ENCODE peak calls at places on chromosomes 7 and 10, in eight cellular contexts. P, W, Y, T, Z, O, L and E are unnamed samples.

GRCh38 chr10:81251457-81252115 is 623.4 kb upstream of the NRG3 start:
- DNase-seq in L (no peak), T (no peak), Y (no peak), W (no peak), P (no peak), O (no peak), Z (no peak), E (no peak)

GRCh38 chr10:110739811-110740271 is 95.7 kb downstream of the RBM20 start:
- DNase-seq in L (no peak), Y (no peak), T (no peak), W (no peak), P (no peak), Z (peak; percentile 27), O (no peak), E (no peak)

GRCh38 chr10:96840841-96841518 is 8.9 kb downstream of the LCOR start:
- DNase-seq in T (no peak), Z (peak; percentile 67), W (no peak), Y (no peak), L (no peak), P (no peak), O (no peak), E (no peak)

GRCh38 chr10:132406181-132406580 is 9.2 kb downstream of the PWWP2B start:
- DNase-seq in L (no peak), T (no peak), Y (no peak), W (no peak), Z (no peak), P (no peak), O (no peak), E (peak; percentile 41)

GRCh38 chr10:132019366-132019765 is 37.6 kb upstream of the BNIP3 start:
- DNase-seq in P (no peak), Z (no peak), O (no peak), T (no peak), W (no peak), L (no peak), Y (no peak), E (no peak)

GRCh38 chr7:135232720-135233119 is 918 bp upstream of the STRA8 start:
- DNase-seq in T (no peak), Z (no peak), Y (no peak), W (no peak), P (no peak), L (no peak), O (no peak), E (no peak)

GRCh38 chr7:30524545-30524944 is 19.9 kb upstream of the GGCT start:
- DNase-seq in L (no peak), P (no peak), Z (no peak), O (no peak), Y (no peak), T (no peak), W (no peak), E (no peak)

GRCh38 chr10:20993387-20994170 is 96.5 kb upstream of the NEBL start:
- DNase-seq in P (no peak), L (no peak), W (no peak), Z (peak; percentile 79), O (no peak), Y (no peak), T (no peak), E (no peak)

GRCh38 chr7:7709263-7709662 is 9.1 kb downstream of the RPA3 start:
- DNase-seq in O (no peak), T (no peak), Y (no peak), L (peak; percentile 33), W (no peak), Z (no peak), P (no peak), E (no peak)

GRCh38 chr10:48656241-48656921 is 28.3 kb upstream of the WDFY4 start:
- DNase-seq in Z (peak; percentile 84), O (peak; percentile 92), Y (peak; percentile 90), W (peak; percentile 88), L (peak; percentile 93), T (peak; percentile 94), P (peak; percentile 89), E (peak; percentile 96)

GRCh38 chr7:77550586-77550985 is 13.5 kb downstream of the PTPN12 start:
- DNase-seq in L (no peak), T (no peak), P (no peak), Y (no peak), Z (peak; percentile 91), W (no peak), O (no peak), E (no peak)

GRCh38 chr10:100817268-100817839 is 72.0 kb downstream of the PAX2 start:
- DNase-seq in T (no peak), P (no peak), L (peak; percentile 52), W (no peak), O (no peak), Y (no peak), Z (no peak), E (no peak)

GRCh38 chr7:1567893-1568292 is 1.9 kb downstream of the PSMG3 start:
- DNase-seq in W (no peak), T (no peak), Z (peak; percentile 98), P (no peak), Y (no peak), O (no peak), L (no peak), E (no peak)

GRCh38 chr10:30068482-30069223 is 9.3 kb upstream of the JCAD start:
- DNase-seq in Z (peak; percentile 56), Y (no peak), P (no peak), T (peak; percentile 18), O (no peak), L (no peak), W (no peak), E (no peak)

GRCh38 chr10:34290412-34291082 is 524.5 kb downstream of the PARD3 start:
- DNase-seq in T (peak; percentile 27), L (no peak), Y (peak; percentile 68), Z (peak; percentile 89), W (no peak), P (peak; percentile 40), O (no peak), E (no peak)

GRCh38 chr7:12709731-12710502 is 22.5 kb downstream of the ARL4A start:
- DNase-seq in W (no peak), O (no peak), T (no peak), L (no peak), Z (peak; percentile 80), P (no peak), Y (no peak), E (no peak)

GRCh38 chr10:123502983-123503382 is 163.2 kb upstream of the GPR26 start:
- DNase-seq in T (no peak), O (no peak), Z (no peak), W (no peak), Y (no peak), L (peak; percentile 24), P (no peak), E (no peak)

GRCh38 chr10:664893-665292 is 24.6 kb downstream of the DIP2C start:
- DNase-seq in T (no peak), W (no peak), Y (no peak), L (no peak), P (no peak), Z (no peak), O (no peak), E (no peak)

GRCh38 chr10:13338337-13339128 is 9.6 kb downstream of the SEPHS1 start:
- DNase-seq in Z (peak; percentile 24), T (no peak), L (no peak), O (no peak), W (no peak), P (no peak), Y (no peak), E (no peak)

GRCh38 chr7:151175793-151176311 is 8.4 kb upstream of the GBX1 start:
- DNase-seq in W (no peak), T (no peak), L (no peak), O (no peak), Z (no peak), Y (no peak), P (no peak), E (no peak)

GRCh38 chr7:19491821-19492452 is 216.9 kb downstream of the POLR1F start:
- DNase-seq in L (peak; percentile 11), O (no peak), T (no peak), P (no peak), W (no peak), Y (no peak), Z (peak; percentile 36), E (no peak)

GRCh38 chr10:106360870-106361269 is 803.6 kb downstream of the SORCS1 start:
- DNase-seq in P (no peak), L (no peak), O (no peak), W (no peak), Y (no peak), T (no peak), Z (peak; percentile 72), E (no peak)

GRCh38 chr7:151818674-151819519 is 58.0 kb downstream of the PRKAG2 start:
- DNase-seq in P (no peak), T (peak; percentile 89), W (no peak), L (no peak), O (no peak), Z (no peak), Y (no peak), E (peak; percentile 51)

GRCh38 chr10:70487824-70488223 is 9.3 kb downstream of the PALD1 start:
- DNase-seq in O (no peak), W (no peak), T (no peak), P (no peak), Z (no peak), Y (no peak), L (no peak), E (no peak)
- H3K36me3 ChIP-seq in O (no peaks in the 10 kb centered on the region), W (no peaks in the 10 kb centered on the region), T (no peaks in the 10 kb centered on the region), P (no peaks in the 10 kb centered on the region), Z (no peaks in the 10 kb centered on the region), Y (no peaks in the 10 kb centered on the region), L (no peaks in the 10 kb centered on the region), E (peaks cover 9% of the 10 kb centered on the region)

GRCh38 chr10:102467318-102467717 is 16.0 kb upstream of the C10orf95 start:
- DNase-seq in T (no peak), L (no peak), W (no peak), P (no peak), Y (no peak), O (no peak), Z (no peak), E (no peak)
- H3K36me3 ChIP-seq in T (no peaks in the 10 kb centered on the region), L (no peaks in the 10 kb centered on the region), W (no peaks in the 10 kb centered on the region), P (no peaks in the 10 kb centered on the region), Y (no peaks in the 10 kb centered on the region), O (no peaks in the 10 kb centered on the region), Z (no peaks in the 10 kb centered on the region), E (peaks cover 22% of the 10 kb centered on the region)

GRCh38 chr7:127584648-127585043 is 750 bp downstream of the GCC1 start:
- DNase-seq in W (no peak), Z (no peak), O (no peak), L (no peak), Y (no peak), P (no peak), T (no peak), E (no peak)
- H3K36me3 ChIP-seq in W (peaks cover 5% of the 10 kb centered on the region), Z (peaks cover 2% of the 10 kb centered on the region), O (no peaks in the 10 kb centered on the region), L (peaks cover 15% of the 10 kb centered on the region), Y (no peaks in the 10 kb centered on the region), P (peaks cover 22% of the 10 kb centered on the region), T (peaks cover 6% of the 10 kb centered on the region), E (peaks cover 32% of the 10 kb centered on the region)

GRCh38 chr10:71830726-71831125 is 20.3 kb downstream of the PSAP start:
- DNase-seq in O (no peak), Y (no peak), L (no peak), Z (no peak), W (no peak), T (no peak), P (no peak), E (no peak)

GRCh38 chr10:71833451-71834342 is 17.4 kb downstream of the PSAP start:
- DNase-seq in L (no peak), Z (no peak), P (no peak), O (no peak), W (no peak), T (no peak), Y (no peak), E (no peak)

GRCh38 chr10:71834343-71834674 is 16.7 kb downstream of the PSAP start:
- DNase-seq in W (no peak), Y (no peak), L (no peak), T (no peak), Z (no peak), P (no peak), O (no peak), E (no peak)

GRCh38 chr10:71832967-71833366 is 18.1 kb downstream of the PSAP start:
- DNase-seq in Y (no peak), O (no peak), W (no peak), L (no peak), T (no peak), P (no peak), Z (no peak), E (no peak)

GRCh38 chr10:71831646-71832552 is 19.2 kb downstream of the PSAP start:
- DNase-seq in Z (peak; percentile 57), W (no peak), L (no peak), P (no peak), Y (peak; percentile 50), O (no peak), T (no peak), E (no peak)
- H3K36me3 ChIP-seq in Z (peaks cover 19% of the 10 kb centered on the region), W (peaks cover 43% of the 10 kb centered on the region), L (peaks cover 33% of the 10 kb centered on the region), P (peaks cover 55% of the 10 kb centered on the region), Y (no peaks in the 10 kb centered on the region), O (peaks cover 4% of the 10 kb centered on the region), T (peaks cover 7% of the 10 kb centered on the region), E (peaks cover 76% of the 10 kb centered on the region)